ENCODE peak calls at places on chromosome X, in five cellular contexts. F is breast epithelium, G is left ventricle myocardium inferior, Y is cardiac muscle cell, T is upper lobe of right lung. L is an unnamed sample. For H3K9me3, the result is how much of the 10 kb centered on the place peaks cover.

GRCh38 chrX:97399400-97399799 is 515.7 kb downstream of the RPA4 start:
- DNase-seq in F (no peak), G (no peak), Y (no peak), T (no peak), L (no peak)

GRCh38 chrX:45230410-45230809 is 29.7 kb upstream of the DIPK2B start:
- DNase-seq in F (no peak), G (no peak), Y (no peak), T (no peak), L (peak)

GRCh38 chrX:35076061-35076460 is 133.5 kb downstream of the FAM47B start:
- DNase-seq in F (no peak), G (no peak), Y (no peak), T (no peak), L (no peak)

GRCh38 chrX:131704136-131704695 is 160.3 kb downstream of the OR13H1 start:
- DNase-seq in F (no peak), G (no peak), Y (no peak), T (no peak), L (no peak)

GRCh38 chrX:9905288-9905687 is 61.9 kb upstream of the CLDN34 start:
- DNase-seq in F (no peak), G (no peak), Y (no peak), T (no peak), L (no peak)

GRCh38 chrX:47218920-47219815 is 687 bp downstream of the CDK16 start:
- DNase-seq in F (no peak), G (peak), Y (peak), T (peak), L (peak)

GRCh38 chrX:96764864-96765263 is 80.2 kb downstream of the DIAPH2 start:
- DNase-seq in F (no peak), G (no peak), Y (no peak), T (no peak), L (no peak)

GRCh38 chrX:106170318-106170717 is 2.2 kb downstream of the PWWP3B start:
- DNase-seq in F (no peak), G (no peak), Y (peak), T (no peak), L (no peak)

GRCh38 chrX:30153881-30154260 is 61.5 kb upstream of the MAGEB2 start:
- DNase-seq in F (no peak), G (no peak), Y (no peak), T (no peak), L (no peak)

GRCh38 chrX:31572396-31572795 is 500.6 kb upstream of the FTHL17 start:
- DNase-seq in F (no peak), G (no peak), Y (no peak), T (no peak), L (no peak)

GRCh38 chrX:16785247-16786138 is 773 bp upstream of the TXLNG start:
- DNase-seq in F (no peak), G (no peak), Y (peak), T (no peak), L (peak)

GRCh38 chrX:49172280-49172780 is 632 bp downstream of the PLP2 start:
- DNase-seq in F (no peak), G (peak), Y (peak), T (peak), L (peak)

GRCh38 chrX:65697173-65697572 is 29.7 kb downstream of the MSN start:
- DNase-seq in F (no peak), G (no peak), Y (no peak), T (no peak), L (no peak)

GRCh38 chrX:151082077-151082948 is 94.1 kb upstream of the GPR50 start:
- DNase-seq in F (peak), G (peak), Y (peak), T (peak), L (peak)

GRCh38 chrX:70525733-70526132 is 81.1 kb downstream of the DLG3 start:
- DNase-seq in F (peak), G (no peak), Y (no peak), T (peak), L (no peak)

GRCh38 chrX:53089224-53089842 is 4.6 kb upstream of the KANTR start:
- DNase-seq in F (no peak), G (peak), Y (peak), T (no peak), L (peak)

GRCh38 chrX:2596856-2597255 is 94.2 kb upstream of the CD99 start:
- DNase-seq in F (no peak), G (no peak), Y (no peak), T (no peak), L (no peak)

GRCh38 chrX:103442536-103442901 is 66.2 kb downstream of the BEX3 start:
- DNase-seq in F (no peak), G (no peak), Y (no peak), T (no peak), L (no peak)

GRCh38 chrX:107571296-107571998 is 56.9 kb upstream of the PRPS1 start:
- DNase-seq in F (no peak), G (no peak), Y (no peak), T (no peak), L (no peak)

DNA sequence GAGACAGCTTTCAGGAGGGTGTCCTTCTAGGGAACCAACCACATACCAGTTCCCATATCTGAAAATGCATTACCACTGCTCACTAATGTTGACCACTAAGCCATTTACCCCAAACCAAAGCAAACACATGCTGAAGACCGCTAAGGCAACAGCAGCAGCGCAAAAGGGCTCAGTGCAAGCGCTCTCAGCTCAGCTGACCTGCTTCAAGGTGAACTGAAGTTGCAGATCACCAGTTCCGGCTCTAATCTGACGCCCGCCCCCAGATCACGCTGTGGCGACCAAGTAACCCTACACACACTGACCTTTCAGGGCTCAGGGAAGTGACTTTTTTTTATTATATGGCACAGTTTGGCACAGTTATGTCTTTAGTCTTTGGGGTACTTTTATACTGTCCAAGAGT is 5.8 kb downstream of the MECP2 start:
- DNase-seq in F (no peak), G (no peak), Y (peak), T (peak), L (no peak)
- H3K4me3 ChIP-seq in F (no peak), G (no peak), Y (no peak), T (no peak), L (no peak)

DNA sequence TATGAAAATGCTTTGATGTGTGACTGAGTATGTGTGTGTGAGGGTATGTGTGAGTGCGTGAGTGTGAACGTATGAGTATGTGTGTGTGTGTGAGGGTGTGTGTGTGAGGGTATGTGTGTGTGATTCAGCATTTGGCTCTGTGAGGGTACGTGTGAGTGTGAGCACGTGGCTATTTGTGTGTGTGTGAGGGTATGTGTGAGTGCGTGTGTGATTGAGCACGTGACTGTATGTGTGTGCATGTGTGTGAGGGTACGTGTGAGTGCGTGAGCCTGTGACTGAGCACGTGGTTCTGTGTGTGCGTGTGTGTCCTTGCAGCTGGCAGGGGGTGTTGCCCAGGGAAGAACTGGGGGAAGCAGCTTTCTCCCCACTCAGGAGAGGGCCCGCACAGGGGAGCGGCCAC is 16.1 kb upstream of the PPP2R3B start:
- DNase-seq in F (no peak), G (no peak), Y (no peak), T (no peak), L (no peak)
- H3K9me3 ChIP-seq in F (under half), G (under half), Y (under half), T (under half), L (under half)

GRCh38 chrX:153684447-153685178 is 3.1 kb upstream of the SLC6A8 start:
- DNase-seq in F (peak), G (no peak), Y (no peak), T (peak), L (no peak)
- H3K4me3 ChIP-seq in F (no peak), G (no peak), Y (no peak), T (no peak), L (no peak)

DNA sequence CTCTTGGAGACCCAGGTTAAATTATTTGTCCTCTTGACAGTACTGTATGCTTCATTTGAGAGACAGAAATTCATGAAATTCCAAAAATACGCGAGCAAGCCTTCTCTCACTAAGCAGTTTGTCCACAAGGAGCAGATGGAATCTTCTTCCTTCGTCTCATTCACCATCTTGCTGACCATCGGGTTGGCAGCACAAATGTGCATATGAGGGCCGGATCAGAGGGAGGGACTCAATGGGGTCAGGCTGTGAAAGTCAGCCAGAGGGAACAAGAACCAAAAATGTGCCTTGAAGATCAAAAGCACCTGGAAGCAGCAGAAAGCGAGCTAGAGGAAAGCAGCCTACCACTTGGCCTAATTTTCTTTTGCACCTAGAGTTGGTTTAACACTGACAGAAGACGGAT is 16.4 kb downstream of the NHSL2 start:
- DNase-seq in F (no peak), G (no peak), Y (no peak), T (no peak), L (no peak)
- H3K9me3 ChIP-seq in F (under half), G (under half), Y (under half), T (under half), L (under half)

DNA sequence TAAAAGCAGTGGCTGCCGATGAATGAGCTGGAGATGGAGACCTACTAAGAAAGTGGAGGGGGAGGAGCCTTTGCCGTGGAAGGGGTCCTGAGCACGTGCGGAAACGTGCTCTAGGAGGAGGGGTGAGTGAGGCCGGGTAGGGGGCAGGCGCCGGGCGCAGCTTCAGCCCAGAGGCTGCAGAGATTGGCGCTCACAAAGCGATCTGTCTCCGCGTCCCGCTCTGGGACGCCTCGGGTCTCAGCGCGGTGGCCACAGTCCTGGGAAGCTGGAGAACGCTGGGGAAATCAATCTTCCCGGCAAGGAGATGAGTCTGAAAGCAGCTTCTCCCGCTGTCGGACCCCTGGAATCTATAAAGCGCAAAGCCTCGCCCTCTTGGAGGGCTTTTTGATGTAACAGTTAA is 460 bp upstream of the ARHGAP6 start:
- DNase-seq in F (no peak), G (no peak), Y (peak), T (no peak), L (no peak)
- H3K4me3 ChIP-seq in F (peak), G (peak), Y (peak), T (peak), L (no peak)